ENCODE peak calls at places on chromosomes 6 and 20, in five cellular contexts. F, Q, X, Z and R are unnamed samples.

GRCh38 chr6:89763550-89763949 is 56.0 kb downstream of the MDN1 start:
- DNase-seq in F (no peak), Z (no peak), X (no peak), Q (no peak), R (no peak)

GRCh38 chr20:4626228-4626627 is 95.5 kb upstream of the PRND start:
- DNase-seq in X (no peak), F (no peak), Q (peak), Z (no peak), R (no peak)

GRCh38 chr6:4133941-4134838 is 1.2 kb downstream of the ECI2 start:
- DNase-seq in X (peak), Q (no peak), F (peak), Z (peak), R (peak)

GRCh38 chr6:32764050-32764449 is 718 bp upstream of the HLA-DQB2 start:
- DNase-seq in X (no peak), Z (no peak), Q (no peak), F (no peak), R (no peak)

GRCh38 chr20:35839891-35840290 is 68.1 kb downstream of the PHF20 start:
- DNase-seq in X (no peak), F (no peak), Q (no peak), Z (no peak), R (no peak)

GRCh38 chr6:117496383-117496990 is 14.0 kb downstream of the DCBLD1 start:
- DNase-seq in Z (no peak), F (no peak), X (no peak), Q (no peak), R (no peak)

GRCh38 chr20:32661820-32662528 is 11.8 kb downstream of the C20orf203 start:
- DNase-seq in X (no peak), Z (no peak), F (no peak), Q (no peak), R (no peak)

GRCh38 chr6:8143945-8144344 is 41.6 kb upstream of the EEF1E1 start:
- DNase-seq in Z (no peak), F (no peak), Q (no peak), X (no peak), R (no peak)

GRCh38 chr6:159899994-159900745 is 9.4 kb downstream of the MAS1 start:
- DNase-seq in Z (no peak), X (no peak), F (no peak), Q (no peak), R (no peak)

GRCh38 chr6:131159578-131159977 is 24.3 kb downstream of the AKAP7 start:
- DNase-seq in Q (no peak), X (no peak), F (no peak), Z (no peak), R (no peak)

GRCh38 chr20:19275630-19276071 is 63.2 kb downstream of the SLC24A3 start:
- DNase-seq in F (no peak), Z (no peak), Q (no peak), X (no peak), R (no peak)

GRCh38 chr6:17165383-17165782 is 63.5 kb downstream of the STMND1 start:
- DNase-seq in Q (no peak), X (no peak), Z (no peak), F (no peak), R (no peak)

GRCh38 chr6:162379762-162380409 is 347.7 kb downstream of the PRKN start:
- DNase-seq in F (no peak), X (no peak), Z (no peak), Q (no peak), R (no peak)

GRCh38 chr20:9460518-9460917 is 53.9 kb upstream of the LAMP5 start:
- DNase-seq in Q (no peak), Z (no peak), X (no peak), F (no peak), R (no peak)

GRCh38 chr20:10474606-10475184 is 39.6 kb downstream of the SLX4IP start:
- DNase-seq in X (no peak), F (no peak), Q (no peak), Z (no peak), R (no peak)

GRCh38 chr6:162907876-162908481 is 180.2 kb downstream of the PACRG start:
- DNase-seq in Q (no peak), F (no peak), X (peak), Z (peak), R (no peak)

GRCh38 chr20:20199338-20200160 is 147.2 kb downstream of the CFAP61 start:
- DNase-seq in F (no peak), Z (no peak), Q (no peak), X (no peak), R (peak)

GRCh38 chr6:13454286-13455221 is 32.8 kb downstream of the GFOD1 start:
- DNase-seq in Z (no peak), Q (peak), X (no peak), F (no peak), R (peak)

GRCh38 chr6:34234667-34235604 is 1.7 kb upstream of the HMGA1 start:
- DNase-seq in Q (no peak), Z (peak), F (peak), X (no peak), R (no peak)

GRCh38 chr6:34243901-34244884 is 4.6 kb downstream of the SMIM29 start:
- DNase-seq in X (peak), Z (peak), F (no peak), Q (no peak), R (peak)

GRCh38 chr6:161256390-161256789 is 17.5 kb downstream of the AGPAT4 start:
- DNase-seq in Z (no peak), F (no peak), X (no peak), Q (no peak), R (no peak)

GRCh38 chr6:15369838-15370237 is 124.0 kb downstream of the JARID2 start:
- DNase-seq in X (no peak), Z (no peak), Q (no peak), F (no peak), R (no peak)

GRCh38 chr6:34583861-34584604 is 27.9 kb upstream of the SPDEF start:
- DNase-seq in Q (no peak), F (no peak), X (no peak), Z (no peak), R (no peak)

GRCh38 chr6:154471609-154472362 is 38.7 kb downstream of the CNKSR3 start:
- DNase-seq in X (no peak), Z (no peak), Q (no peak), F (no peak), R (no peak)

GRCh38 chr20:25079171-25079570 is 2.8 kb downstream of the VSX1 start:
- DNase-seq in X (no peak), Q (no peak), F (no peak), Z (no peak), R (no peak)

GRCh38 chr20:55668659-55669058 is 336.7 kb downstream of the CBLN4 start:
- DNase-seq in Q (no peak), X (no peak), Z (no peak), F (no peak), R (no peak)

GRCh38 chr6:53579338-53579737 is 34.4 kb upstream of the GCLC start:
- DNase-seq in F (no peak), Q (no peak), Z (no peak), X (no peak), R (no peak)

GRCh38 chr6:32415521-32416019 is 8.6 kb upstream of the BTNL2 start:
- DNase-seq in X (peak), Z (peak), F (peak), Q (no peak), R (peak)

GRCh38 chr20:40319741-40320499 is 369.1 kb downstream of the MAFB start:
- DNase-seq in X (no peak), Z (no peak), F (no peak), Q (no peak), R (peak)

GRCh38 chr6:5584072-5584471 is 322.8 kb downstream of the FARS2 start:
- DNase-seq in Q (no peak), F (no peak), Z (no peak), X (no peak), R (no peak)

GRCh38 chr6:77445214-77445613 is 18.1 kb downstream of the HTR1B start:
- DNase-seq in Q (no peak), X (no peak), Z (no peak), F (no peak), R (no peak)

GRCh38 chr6:1131285-1132079 is 180.4 kb upstream of the FOXQ1 start:
- DNase-seq in Z (no peak), F (no peak), Q (no peak), X (peak), R (no peak)

GRCh38 chr6:155694429-155694795 is 238.8 kb upstream of the NOX3 start:
- DNase-seq in Z (no peak), F (no peak), X (no peak), Q (no peak), R (no peak)

GRCh38 chr20:19205999-19206398 is 6.4 kb upstream of the SLC24A3 start:
- DNase-seq in Q (peak), F (peak), X (peak), Z (peak), R (peak)

GRCh38 chr20:47720636-47721427 is 64.4 kb downstream of the SULF2 start:
- DNase-seq in X (no peak), Z (no peak), F (no peak), Q (no peak), R (no peak)
- TF ChIP-seq GABPA in X (no peak), Z (no peak), F (no peak), Q (no peak), R (no peak)

GRCh38 chr6:28985396-28986164 is 19.5 kb downstream of the ZNF311 start:
- DNase-seq in Z (no peak), F (peak), X (peak), Q (no peak), R (peak)

GRCh38 chr6:28983838-28984237 is 21.3 kb downstream of the ZNF311 start:
- DNase-seq in X (no peak), Z (no peak), Q (no peak), F (no peak), R (no peak)

GRCh38 chr6:28988536-28989415 is 16.3 kb downstream of the ZNF311 start:
- DNase-seq in X (no peak), F (peak), Q (no peak), Z (peak), R (peak)
- TF ChIP-seq GABPA in X (no peak), F (no peak), Q (no peak), Z (no peak), R (no peak)

GRCh38 chr6:23245559-23245958 is 676.2 kb downstream of the HDGFL1 start:
- DNase-seq in F (no peak), X (no peak), Z (no peak), Q (no peak), R (peak)
- TF ChIP-seq GABPA in F (no peak), X (no peak), Z (no peak), Q (no peak), R (no peak)

DNA sequence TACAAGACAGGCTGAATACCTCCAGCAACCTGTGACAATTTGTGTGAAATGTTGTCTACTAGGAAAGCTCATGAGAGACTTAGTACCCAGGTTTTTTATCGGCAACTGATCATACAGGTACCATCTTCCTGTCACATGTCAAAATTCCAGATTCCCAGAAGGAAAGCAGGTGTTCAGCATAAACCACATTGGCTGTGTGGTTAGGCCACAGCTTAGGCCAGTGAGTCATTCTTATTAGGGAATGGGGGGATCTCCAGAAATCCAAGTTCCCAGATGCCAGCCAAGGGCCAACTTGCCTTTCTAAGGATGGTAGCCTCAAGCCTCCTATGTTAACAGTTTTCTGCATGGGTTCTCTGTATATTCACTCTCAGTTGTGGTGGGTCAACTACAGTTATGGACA is 65.9 kb downstream of the FAM184A start:
- DNase-seq in F (no peak), Q (no peak), X (no peak), Z (no peak), R (no peak)
- TF ChIP-seq GABPA in F (no peak), Q (no peak), X (no peak), Z (no peak), R (no peak)

DNA sequence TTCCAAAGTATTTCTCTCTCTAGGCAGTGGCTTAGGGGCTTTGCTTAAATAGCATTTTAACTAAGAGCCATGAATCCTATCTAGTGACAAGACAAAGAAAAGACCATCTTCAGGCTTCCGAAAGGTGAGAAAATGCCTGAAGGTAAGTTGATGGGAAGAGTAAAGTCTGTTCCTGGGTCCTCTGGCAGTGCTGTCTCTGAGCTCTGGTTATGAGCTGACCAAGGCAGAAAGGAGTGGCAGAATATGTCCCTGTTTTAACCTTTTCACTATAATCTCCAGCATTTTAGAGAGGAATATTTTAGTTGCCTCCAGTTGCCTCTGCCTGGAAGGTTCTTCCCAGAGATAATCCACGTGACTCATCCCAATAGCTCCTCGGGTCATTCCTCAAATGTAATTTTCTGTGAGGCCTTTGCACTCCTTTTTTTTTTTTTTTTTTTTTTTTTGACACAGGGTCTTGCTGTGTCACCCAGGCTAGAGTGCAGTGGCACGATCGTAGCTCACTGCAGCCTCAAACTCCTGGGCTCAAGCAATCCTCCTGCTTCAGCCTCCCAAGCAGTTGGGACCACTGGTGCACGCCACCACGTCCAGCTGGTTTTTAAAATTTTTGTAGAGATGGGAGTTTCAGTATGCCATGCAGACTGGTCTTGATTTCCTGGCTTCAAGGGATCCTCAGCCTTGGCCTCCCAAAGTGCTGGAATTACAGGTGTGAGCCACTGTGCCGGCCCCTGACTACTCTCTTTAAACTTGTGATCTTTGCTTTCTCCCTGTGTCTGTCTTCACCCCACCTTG is 3.7 kb upstream of the ARMH2 start:
- DNase-seq in X (peak), F (no peak), Z (no peak), Q (no peak), R (no peak)
- TF ChIP-seq GABPA in X (no peak), F (no peak), Z (no peak), Q (no peak), R (no peak)

GRCh38 chr6:20868397-20869185 is 334.3 kb downstream of the CDKAL1 start:
- DNase-seq in Q (no peak), F (no peak), X (no peak), Z (no peak), R (peak)

GRCh38 chr6:20866940-20867630 is 332.8 kb downstream of the CDKAL1 start:
- DNase-seq in Z (no peak), X (no peak), Q (no peak), F (no peak), R (no peak)

GRCh38 chr6:20873425-20874190 is 339.4 kb downstream of the CDKAL1 start:
- DNase-seq in Q (no peak), Z (no peak), F (no peak), X (no peak), R (no peak)

GRCh38 chr6:20866038-20866437 is 331.8 kb downstream of the CDKAL1 start:
- DNase-seq in X (no peak), Z (no peak), Q (no peak), F (no peak), R (no peak)

DNA sequence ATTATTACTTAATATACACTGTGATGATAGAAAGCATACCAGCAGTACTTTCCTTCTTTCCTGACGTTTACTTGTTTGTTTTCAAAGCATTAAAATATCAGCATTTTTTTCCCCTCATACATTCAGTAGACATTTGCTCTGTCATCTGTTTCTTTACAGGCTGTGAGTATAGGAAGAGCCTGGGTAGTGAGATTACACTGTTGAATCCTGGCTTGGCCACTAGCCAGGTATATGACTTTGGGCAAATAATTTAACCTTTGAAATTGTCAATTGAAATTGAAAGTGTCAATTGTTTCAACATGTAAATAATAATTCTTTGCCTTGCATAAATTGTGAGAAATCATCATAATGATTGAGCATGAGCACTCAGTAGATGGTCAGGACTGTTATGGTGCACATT is 336.2 kb downstream of the CDKAL1 start:
- DNase-seq in F (no peak), Z (no peak), Q (no peak), X (no peak), R (no peak)
- TF ChIP-seq GABPA in F (no peak), Z (no peak), Q (no peak), X (no peak), R (no peak)

DNA sequence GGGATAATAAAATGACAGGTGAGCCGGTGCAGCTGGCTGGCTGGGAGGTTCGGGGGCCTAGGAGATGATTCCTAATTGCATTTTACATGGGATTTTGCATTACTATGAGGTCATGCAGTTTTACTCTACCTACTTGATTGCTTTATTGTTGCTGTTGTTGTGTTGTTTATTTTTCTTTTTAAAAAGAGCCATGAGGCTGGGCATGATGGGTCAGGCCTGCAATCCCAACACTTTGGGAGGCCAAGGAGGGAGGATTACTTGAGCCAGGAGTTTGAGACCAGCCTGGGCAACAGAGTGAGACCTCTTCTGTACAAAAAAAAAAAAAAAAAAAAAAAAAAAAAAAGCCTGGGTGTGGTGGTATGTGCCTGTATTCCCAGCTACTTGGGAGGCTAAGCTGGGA is 104.8 kb downstream of the GJA1 start:
- DNase-seq in Z (no peak), X (no peak), F (no peak), Q (no peak), R (no peak)
- TF ChIP-seq GABPA in Z (no peak), X (no peak), F (no peak), Q (no peak), R (no peak)

DNA sequence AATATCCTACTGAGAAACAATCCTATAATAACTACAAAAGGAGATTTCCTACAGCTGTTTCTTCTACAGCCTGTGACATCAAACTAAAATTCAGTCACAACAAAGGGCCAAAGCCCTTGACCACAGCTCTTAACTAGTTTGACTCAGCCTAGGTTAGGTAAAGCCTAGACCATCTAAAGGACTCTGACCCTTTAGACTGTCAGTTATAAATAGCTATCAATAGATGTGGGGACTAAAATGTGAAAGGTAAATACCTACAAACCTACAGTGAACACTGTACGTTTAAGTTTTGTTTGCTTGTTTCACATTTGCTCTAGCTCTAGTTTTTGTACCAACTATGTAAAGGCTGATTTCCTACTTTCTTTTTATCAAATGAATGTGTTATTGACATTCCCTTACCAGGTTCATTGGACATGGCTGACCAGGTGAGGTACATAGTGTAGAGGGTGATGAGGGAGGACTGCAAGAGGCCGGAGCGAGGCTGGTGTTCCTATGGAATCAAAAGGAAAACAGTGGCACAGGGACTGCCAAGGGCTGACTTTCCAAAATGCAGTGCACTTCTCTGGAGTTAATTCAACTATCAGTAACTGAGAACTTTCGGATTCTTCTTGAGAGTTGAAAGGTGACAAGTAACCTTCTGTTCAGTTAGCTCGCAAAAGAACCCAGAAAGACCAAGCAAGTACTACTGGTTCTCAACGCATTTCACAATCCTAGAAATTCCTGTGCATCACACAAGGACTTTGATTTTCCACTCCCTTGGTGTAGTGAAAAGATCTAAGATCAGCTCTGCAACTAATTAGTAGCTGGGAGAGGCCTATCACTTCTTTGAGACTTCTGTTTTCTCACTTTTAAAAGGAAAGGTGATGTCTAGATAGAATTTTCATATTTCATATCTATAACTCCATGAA is 17.2 kb downstream of the SERINC3 start:
- DNase-seq in Z (no peak), F (no peak), Q (no peak), X (peak), R (no peak)
- TF ChIP-seq GABPA in Z (no peak), F (no peak), Q (no peak), X (no peak), R (no peak)

GRCh38 chr6:30730611-30731435 is 10.7 kb downstream of the TUBB start:
- DNase-seq in Z (peak), Q (no peak), F (peak), X (peak), R (peak)
- TF ChIP-seq GABPA in Z (no peak), Q (no peak), F (no peak), X (no peak), R (no peak)